ENCODE peak calls at places on chromosomes 5 and 9, in six cellular contexts. O, F, K, D, R and Q are unnamed samples.

GRCh38 chr9:101437806-101438232 is 2.2 kb upstream of the ALDOB start:
- DNase-seq in O (no peak), F (peak; percentile 76), K (no peak), D (no peak), R (no peak), Q (no peak)

GRCh38 chr5:133680830-133681555 is 68.7 kb upstream of the FSTL4 start:
- DNase-seq in O (no peak), F (no peak), K (no peak), D (no peak), R (no peak), Q (no peak)

GRCh38 chr5:131068893-131069643 is 96.0 kb downstream of the HINT1 start:
- DNase-seq in O (no peak), F (no peak), K (no peak), D (no peak), R (peak; percentile 39), Q (no peak)

GRCh38 chr9:82091610-82092009 is 103.0 kb downstream of the SPATA31D1 start:
- DNase-seq in O (no peak), F (no peak), K (no peak), D (no peak), R (no peak), Q (no peak)

GRCh38 chr5:59218424-59219045 is 635.7 kb downstream of the RAB3C start:
- DNase-seq in O (no peak), F (peak; percentile 8), K (peak; percentile 54), D (no peak), R (no peak), Q (peak; percentile 9)

GRCh38 chr9:134329886-134330285 is 3.6 kb downstream of the RXRA start:
- DNase-seq in O (no peak), F (no peak), K (no peak), D (no peak), R (no peak), Q (no peak)

GRCh38 chr5:1783214-1783551 is 16.5 kb downstream of the MRPL36 start:
- DNase-seq in O (no peak), F (no peak), K (no peak), D (peak; percentile 51), R (peak; percentile 63), Q (no peak)

GRCh38 chr9:130682490-130683121 is 11.0 kb upstream of the EXOSC2 start:
- DNase-seq in O (peak; percentile 91), F (peak; percentile 62), K (peak; percentile 73), D (peak; percentile 78), R (no peak), Q (peak; percentile 82)

GRCh38 chr5:91500758-91501157 is 117.6 kb upstream of the ARRDC3 start:
- DNase-seq in O (no peak), F (no peak), K (no peak), D (no peak), R (no peak), Q (no peak)

GRCh38 chr5:139958749-139959148 is 84.3 kb downstream of the NRG2 start:
- DNase-seq in O (no peak), F (no peak), K (no peak), D (no peak), R (no peak), Q (peak; percentile 12)

GRCh38 chr9:36985769-36986547 is 48.1 kb downstream of the PAX5 start:
- DNase-seq in O (no peak), F (no peak), K (no peak), D (no peak), R (no peak), Q (no peak)

GRCh38 chr5:746258-746761 is 38.2 kb downstream of the ZDHHC11B start:
- DNase-seq in O (no peak), F (no peak), K (no peak), D (no peak), R (no peak), Q (no peak)

GRCh38 chr5:139870677-139871076 is 75.1 kb downstream of the PSD2 start:
- DNase-seq in O (no peak), F (no peak), K (no peak), D (no peak), R (no peak), Q (no peak)

GRCh38 chr9:131273791-131274673 is 2.3 kb downstream of the FAM78A start:
- DNase-seq in O (no peak), F (no peak), K (peak; percentile 64), D (peak; percentile 89), R (no peak), Q (peak; percentile 86)

GRCh38 chr9:91580136-91580535 is 156.5 kb upstream of the NFIL3 start:
- DNase-seq in O (no peak), F (no peak), K (no peak), D (no peak), R (no peak), Q (peak; percentile 3)

GRCh38 chr9:87850405-87850804 is 32.3 kb upstream of the SPATA31E1 start:
- DNase-seq in O (no peak), F (no peak), K (no peak), D (no peak), R (no peak), Q (no peak)

GRCh38 chr5:38595149-38595725 is 38.8 kb upstream of the LIFR start:
- DNase-seq in O (no peak), F (no peak), K (no peak), D (no peak), R (no peak), Q (no peak)

GRCh38 chr9:134223601-134224122 is 59.3 kb upstream of the RNU6ATAC start:
- DNase-seq in O (no peak), F (no peak), K (no peak), D (no peak), R (no peak), Q (no peak)

GRCh38 chr5:40842351-40842750 is 1.2 kb downstream of the CARD6 start:
- DNase-seq in O (peak; percentile 31), F (no peak), K (peak; percentile 55), D (no peak), R (no peak), Q (no peak)

GRCh38 chr5:137631453-137631852 is 104.4 kb downstream of the KLHL3 start:
- DNase-seq in O (no peak), F (no peak), K (no peak), D (no peak), R (no peak), Q (no peak)

GRCh38 chr9:131459056-131459455 is 43.7 kb upstream of the POMT1 start:
- DNase-seq in O (no peak), F (no peak), K (no peak), D (no peak), R (no peak), Q (no peak)

GRCh38 chr5:177569894-177570293 is 15.5 kb upstream of the FAM193B start:
- DNase-seq in O (no peak), F (no peak), K (no peak), D (no peak), R (no peak), Q (no peak)

GRCh38 chr5:149917073-149917676 is 27.4 kb downstream of the PDE6A start:
- DNase-seq in O (no peak), F (no peak), K (peak; percentile 51), D (no peak), R (no peak), Q (no peak)

GRCh38 chr5:149143470-149143869 is 2.2 kb downstream of the ABLIM3 start:
- DNase-seq in O (no peak), F (no peak), K (peak; percentile 56), D (no peak), R (no peak), Q (no peak)

GRCh38 chr5:30436718-30437117 is 756.8 kb upstream of the CDH6 start:
- DNase-seq in O (no peak), F (no peak), K (no peak), D (no peak), R (no peak), Q (peak; percentile 76)

GRCh38 chr5:117131048-117131679 is 556.5 kb upstream of the SEMA6A start:
- DNase-seq in O (no peak), F (no peak), K (no peak), D (no peak), R (peak; percentile 61), Q (no peak)

GRCh38 chr9:128553695-128554094 is 1.3 kb downstream of the SPTAN1 start:
- DNase-seq in O (no peak), F (no peak), K (peak; percentile 56), D (no peak), R (no peak), Q (peak; percentile 38)

GRCh38 chr9:128551652-128552152 is 685 bp upstream of the SPTAN1 start:
- DNase-seq in O (no peak), F (no peak), K (no peak), D (no peak), R (no peak), Q (no peak)

GRCh38 chr9:128554155-128554862 is 1.9 kb downstream of the SPTAN1 start:
- DNase-seq in O (peak; percentile 72), F (peak; percentile 85), K (peak; percentile 64), D (peak; percentile 69), R (peak; percentile 27), Q (peak; percentile 46)

GRCh38 chr9:128552153-128552743 is at the start of gene SPTAN1:
- DNase-seq in O (peak; percentile 87), F (peak; percentile 61), K (peak; percentile 89), D (peak; percentile 92), R (peak; percentile 60), Q (peak; percentile 92)

GRCh38 chr9:128552744-128553221 is 396 bp downstream of the SPTAN1 start:
- DNase-seq in O (no peak), F (no peak), K (peak; percentile 43), D (peak; percentile 57), R (no peak), Q (peak; percentile 74)
- TF ChIP-seq MYC in O (no peak), F (peak; percentile 13), K (no peak), D (no peak), R (no peak), Q (no peak)

GRCh38 chr5:3153226-3153858 is 401.9 kb upstream of the IRX2 start:
- DNase-seq in O (no peak), F (no peak), K (no peak), D (no peak), R (no peak), Q (no peak)
- TF ChIP-seq MAX in O (no peak), F (no peak), K (no peak), D (no peak), R (no peak), Q (no peak)

GRCh38 chr5:102755691-102756371 is 726 bp downstream of the PAM start:
- DNase-seq in O (peak; percentile 62), F (peak; percentile 76), K (peak; percentile 78), D (peak; percentile 31), R (peak; percentile 57), Q (peak; percentile 74)
- TF ChIP-seq POLR2A in O (no peak), F (no peak), K (no peak), D (no peak), R (no peak), Q (no peak)

GRCh38 chr9:38277601-38278200 is 114.8 kb upstream of the ALDH1B1 start:
- DNase-seq in O (no peak), F (no peak), K (no peak), D (no peak), R (no peak), Q (peak; percentile 6)
- TF ChIP-seq MYC in O (no peak), F (no peak), K (no peak), D (no peak), R (no peak), Q (no peak)